ENCODE peak calls at places on chromosomes 11 and 22, in ten cellular contexts. U is NCI-H1417; X is HAP-1; G is stimulated activated CD4-positive, alpha-beta T cell treated with anti-CD3 and anti-CD28 coated beads, Interleukin-12 subunit alpha, Interleukin-12 subunit beta, amount 100 ng/mL, for 4 hours; T is activated T-cell treated with anti-CD3 and anti-CD28 coated beads, Interleukin-2, amount 50 U/mL, for 4 hours; I is naive thymus-derived CD4-positive, alpha-beta T cell; O is fibroblast of mammary gland; W is DMS53; B is activated naive CD4-positive, alpha-beta T cell treated with Interleukin-2 at 50 U/mL for 16 hours; L is HCEC 1CT. P is an unnamed sample.

GRCh38 chr22:22193923-22194322 is 50.7 kb upstream of the VPREB1 start:
- DNase-seq in U (no peak), X (no peak), G (no peak), T (no peak), I (no peak), O (no peak), W (no peak), B (no peak), L (no peak), P (no peak)

GRCh38 chr11:65743928-65744698 is 23.5 kb upstream of the RNASEH2C start:
- DNase-seq in U (peak), X (no peak), G (no peak), T (no peak), I (no peak), O (peak), W (peak), B (no peak), L (peak), P (peak)

GRCh38 chr11:9732453-9732852 is 68.6 kb downstream of the SWAP70 start:
- DNase-seq in U (no peak), X (no peak), G (no peak), T (no peak), I (no peak), O (no peak), W (no peak), B (no peak), L (no peak), P (no peak)

GRCh38 chr11:70628881-70629844 is 230.8 kb downstream of the CTTN start:
- DNase-seq in U (no peak), X (no peak), G (no peak), T (no peak), I (no peak), O (no peak), W (no peak), B (no peak), L (no peak), P (no peak)

GRCh38 chr11:72478596-72479143 is 44.3 kb upstream of the CLPB start:
- DNase-seq in U (no peak), X (no peak), G (no peak), T (no peak), I (no peak), O (peak), W (no peak), B (no peak), L (no peak), P (no peak)

GRCh38 chr22:46547179-46547882 is 9.9 kb upstream of the CELSR1 start:
- DNase-seq in U (no peak), X (no peak), G (no peak), T (no peak), I (no peak), O (peak), W (no peak), B (no peak), L (peak), P (peak)

GRCh38 chr22:47768027-47768426 is 1005.6 kb downstream of the TBC1D22A start:
- DNase-seq in U (no peak), X (no peak), G (no peak), T (no peak), I (no peak), O (no peak), W (no peak), B (no peak), L (no peak), P (no peak)

GRCh38 chr11:17548444-17548843 is 1.4 kb downstream of the OTOG start:
- DNase-seq in U (no peak), X (no peak), G (no peak), T (no peak), I (peak), O (no peak), W (peak), B (no peak), L (no peak), P (peak)

GRCh38 chr11:2534131-2534956 is 89.5 kb downstream of the KCNQ1 start:
- DNase-seq in U (no peak), X (no peak), G (no peak), T (no peak), I (no peak), O (no peak), W (peak), B (no peak), L (no peak), P (peak)

GRCh38 chr11:3840289-3840869 is 380 bp downstream of the RHOG start:
- DNase-seq in U (no peak), X (no peak), G (peak), T (no peak), I (peak), O (no peak), W (peak), B (peak), L (no peak), P (no peak)

GRCh38 chr11:118618991-118619375 is 11.6 kb downstream of the PHLDB1 start:
- DNase-seq in U (no peak), X (no peak), G (no peak), T (no peak), I (no peak), O (peak), W (no peak), B (no peak), L (peak), P (peak)

GRCh38 chr11:116642902-116643301 is 129.9 kb downstream of the BUD13 start:
- DNase-seq in U (no peak), X (no peak), G (no peak), T (no peak), I (no peak), O (no peak), W (no peak), B (no peak), L (no peak), P (no peak)

GRCh38 chr11:17604913-17605230 is 57.8 kb downstream of the OTOG start:
- DNase-seq in U (no peak), X (no peak), G (no peak), T (no peak), I (no peak), O (no peak), W (no peak), B (no peak), L (no peak), P (no peak)

GRCh38 chr11:8282621-8283509 is 19.2 kb upstream of the LMO1 start:
- DNase-seq in U (peak), X (peak), G (no peak), T (no peak), I (no peak), O (no peak), W (no peak), B (no peak), L (no peak), P (no peak)

GRCh38 chr11:79226136-79226535 is 214.7 kb downstream of the TENM4 start:
- DNase-seq in U (no peak), X (no peak), G (no peak), T (no peak), I (no peak), O (no peak), W (no peak), B (no peak), L (no peak), P (no peak)

GRCh38 chr22:36764060-36764459 is 11.9 kb downstream of the IFT27 start:
- DNase-seq in U (no peak), X (no peak), G (no peak), T (no peak), I (no peak), O (no peak), W (no peak), B (no peak), L (no peak), P (no peak)

P was measured in ELR.